ENCODE peak calls at places on chromosomes 5 and 9, in ten cellular contexts. One of them, this sample, is unnamed.

GRCh38 chr9:35028341-35028740 is 38.8 kb downstream of the DNAJB5 start:
- DNase-seq in nucleus accumbens: no peak
- DNase-seq in Kasumi-1: no peak
- DNase-seq in fibroblast of pulmonary artery: no peak
- DNase-seq in activated CD4-positive, alpha-beta T cell treated with anti-CD3 and anti-CD28 coated beads, Interleukin-2, amount 50 U/mL, for 4 hours: no peak
- DNase-seq in NCI-H82: no peak
- DNase-seq in HT-29: no peak
- DNase-seq in OCI-M1: no peak
- DNase-seq in PC-9: no peak
- DNase-seq in EL: no peak
- DNase-seq in this sample: no peak

GRCh38 chr9:108937561-108938305 is 3.5 kb downstream of the ABITRAM start:
- DNase-seq in activated CD4-positive, alpha-beta T cell treated with anti-CD3 and anti-CD28 coated beads, Interleukin-2, amount 50 U/mL, for 4 hours: no peak
- DNase-seq in OCI-M1: no peak
- DNase-seq in PC-9: no peak
- DNase-seq in fibroblast of pulmonary artery: no peak
- DNase-seq in Kasumi-1: no peak
- DNase-seq in EL: no peak
- DNase-seq in NCI-H82: no peak
- DNase-seq in nucleus accumbens: no peak
- DNase-seq in HT-29: no peak
- DNase-seq in this sample: no peak

GRCh38 chr5:160846642-160847041 is 5.4 kb downstream of the ATP10B start:
- DNase-seq in OCI-M1: peak
- DNase-seq in EL: no peak
- DNase-seq in NCI-H82: no peak
- DNase-seq in HT-29: no peak
- DNase-seq in Kasumi-1: no peak
- DNase-seq in nucleus accumbens: no peak
- DNase-seq in fibroblast of pulmonary artery: no peak
- DNase-seq in activated CD4-positive, alpha-beta T cell treated with anti-CD3 and anti-CD28 coated beads, Interleukin-2, amount 50 U/mL, for 4 hours: no peak
- DNase-seq in PC-9: no peak
- DNase-seq in this sample: no peak

GRCh38 chr5:31270396-31270795 is 76.9 kb downstream of the CDH6 start:
- DNase-seq in nucleus accumbens: no peak
- DNase-seq in PC-9: no peak
- DNase-seq in EL: peak
- DNase-seq in fibroblast of pulmonary artery: peak
- DNase-seq in OCI-M1: peak
- DNase-seq in activated CD4-positive, alpha-beta T cell treated with anti-CD3 and anti-CD28 coated beads, Interleukin-2, amount 50 U/mL, for 4 hours: no peak
- DNase-seq in Kasumi-1: peak
- DNase-seq in NCI-H82: peak
- DNase-seq in HT-29: peak
- DNase-seq in this sample: no peak

GRCh38 chr9:107819772-107820171 is 330.2 kb upstream of the KLF4 start:
- DNase-seq in activated CD4-positive, alpha-beta T cell treated with anti-CD3 and anti-CD28 coated beads, Interleukin-2, amount 50 U/mL, for 4 hours: no peak
- DNase-seq in PC-9: no peak
- DNase-seq in HT-29: peak
- DNase-seq in OCI-M1: no peak
- DNase-seq in fibroblast of pulmonary artery: no peak
- DNase-seq in EL: no peak
- DNase-seq in nucleus accumbens: no peak
- DNase-seq in Kasumi-1: no peak
- DNase-seq in NCI-H82: no peak
- DNase-seq in this sample: no peak

GRCh38 chr5:168324864-168325615 is 33.6 kb downstream of the WWC1 start:
- DNase-seq in EL: peak
- DNase-seq in HT-29: peak
- DNase-seq in PC-9: peak
- DNase-seq in fibroblast of pulmonary artery: no peak
- DNase-seq in OCI-M1: no peak
- DNase-seq in Kasumi-1: no peak
- DNase-seq in nucleus accumbens: no peak
- DNase-seq in activated CD4-positive, alpha-beta T cell treated with anti-CD3 and anti-CD28 coated beads, Interleukin-2, amount 50 U/mL, for 4 hours: no peak
- DNase-seq in NCI-H82: no peak
- DNase-seq in this sample: no peak

GRCh38 chr9:5186416-5187169 is 1.2 kb upstream of the INSL6 start:
- DNase-seq in OCI-M1: peak
- DNase-seq in Kasumi-1: peak
- DNase-seq in fibroblast of pulmonary artery: peak
- DNase-seq in EL: peak
- DNase-seq in activated CD4-positive, alpha-beta T cell treated with anti-CD3 and anti-CD28 coated beads, Interleukin-2, amount 50 U/mL, for 4 hours: peak
- DNase-seq in NCI-H82: peak
- DNase-seq in HT-29: peak
- DNase-seq in nucleus accumbens: no peak
- DNase-seq in PC-9: peak
- DNase-seq in this sample: peak

GRCh38 chr5:67255881-67256280 is 59.3 kb upstream of the CD180 start:
- DNase-seq in PC-9: no peak
- DNase-seq in Kasumi-1: no peak
- DNase-seq in activated CD4-positive, alpha-beta T cell treated with anti-CD3 and anti-CD28 coated beads, Interleukin-2, amount 50 U/mL, for 4 hours: no peak
- DNase-seq in OCI-M1: no peak
- DNase-seq in fibroblast of pulmonary artery: peak
- DNase-seq in NCI-H82: peak
- DNase-seq in HT-29: no peak
- DNase-seq in EL: no peak
- DNase-seq in nucleus accumbens: no peak
- DNase-seq in this sample: no peak

GRCh38 chr5:75571547-75571946 is 39.7 kb upstream of the ANKDD1B start:
- DNase-seq in EL: no peak
- DNase-seq in nucleus accumbens: no peak
- DNase-seq in activated CD4-positive, alpha-beta T cell treated with anti-CD3 and anti-CD28 coated beads, Interleukin-2, amount 50 U/mL, for 4 hours: no peak
- DNase-seq in fibroblast of pulmonary artery: peak
- DNase-seq in Kasumi-1: peak
- DNase-seq in OCI-M1: peak
- DNase-seq in NCI-H82: no peak
- DNase-seq in HT-29: no peak
- DNase-seq in PC-9: no peak
- DNase-seq in this sample: peak

GRCh38 chr5:61051267-61051666 is 106.3 kb downstream of the NDUFAF2 start:
- DNase-seq in PC-9: peak
- DNase-seq in Kasumi-1: no peak
- DNase-seq in EL: peak
- DNase-seq in activated CD4-positive, alpha-beta T cell treated with anti-CD3 and anti-CD28 coated beads, Interleukin-2, amount 50 U/mL, for 4 hours: no peak
- DNase-seq in fibroblast of pulmonary artery: peak
- DNase-seq in HT-29: peak
- DNase-seq in NCI-H82: no peak
- DNase-seq in OCI-M1: no peak
- DNase-seq in nucleus accumbens: no peak
- DNase-seq in this sample: no peak

GRCh38 chr9:135102331-135102730 is 14.9 kb downstream of the OLFM1 start:
- DNase-seq in OCI-M1: no peak
- DNase-seq in EL: no peak
- DNase-seq in fibroblast of pulmonary artery: no peak
- DNase-seq in PC-9: no peak
- DNase-seq in NCI-H82: no peak
- DNase-seq in nucleus accumbens: no peak
- DNase-seq in HT-29: no peak
- DNase-seq in Kasumi-1: no peak
- DNase-seq in activated CD4-positive, alpha-beta T cell treated with anti-CD3 and anti-CD28 coated beads, Interleukin-2, amount 50 U/mL, for 4 hours: no peak
- DNase-seq in this sample: no peak

GRCh38 chr5:25858019-25858418 is 1180.4 kb downstream of the CDH9 start:
- DNase-seq in Kasumi-1: no peak
- DNase-seq in activated CD4-positive, alpha-beta T cell treated with anti-CD3 and anti-CD28 coated beads, Interleukin-2, amount 50 U/mL, for 4 hours: no peak
- DNase-seq in NCI-H82: peak
- DNase-seq in HT-29: peak
- DNase-seq in PC-9: no peak
- DNase-seq in nucleus accumbens: no peak
- DNase-seq in fibroblast of pulmonary artery: no peak
- DNase-seq in EL: no peak
- DNase-seq in OCI-M1: peak
- DNase-seq in this sample: no peak

GRCh38 chr5:158725223-158725825 is 374.4 kb downstream of the EBF1 start:
- DNase-seq in Kasumi-1: no peak
- DNase-seq in HT-29: no peak
- DNase-seq in NCI-H82: peak
- DNase-seq in nucleus accumbens: no peak
- DNase-seq in PC-9: no peak
- DNase-seq in EL: no peak
- DNase-seq in OCI-M1: no peak
- DNase-seq in fibroblast of pulmonary artery: no peak
- DNase-seq in activated CD4-positive, alpha-beta T cell treated with anti-CD3 and anti-CD28 coated beads, Interleukin-2, amount 50 U/mL, for 4 hours: no peak
- DNase-seq in this sample: no peak

GRCh38 chr9:129465834-129466535 is 154.9 kb downstream of the C9orf50 start:
- DNase-seq in EL: no peak
- DNase-seq in activated CD4-positive, alpha-beta T cell treated with anti-CD3 and anti-CD28 coated beads, Interleukin-2, amount 50 U/mL, for 4 hours: no peak
- DNase-seq in HT-29: no peak
- DNase-seq in NCI-H82: no peak
- DNase-seq in Kasumi-1: no peak
- DNase-seq in OCI-M1: no peak
- DNase-seq in nucleus accumbens: no peak
- DNase-seq in PC-9: no peak
- DNase-seq in fibroblast of pulmonary artery: no peak
- DNase-seq in this sample: no peak

GRCh38 chr9:2260401-2261306 is 245.5 kb downstream of the SMARCA2 start:
- DNase-seq in nucleus accumbens: no peak
- DNase-seq in NCI-H82: no peak
- DNase-seq in Kasumi-1: no peak
- DNase-seq in fibroblast of pulmonary artery: peak
- DNase-seq in EL: peak
- DNase-seq in HT-29: no peak
- DNase-seq in PC-9: peak
- DNase-seq in activated CD4-positive, alpha-beta T cell treated with anti-CD3 and anti-CD28 coated beads, Interleukin-2, amount 50 U/mL, for 4 hours: no peak
- DNase-seq in OCI-M1: no peak
- DNase-seq in this sample: no peak

GRCh38 chr9:114936566-114936965 is 6.2 kb upstream of the TNFSF8 start:
- DNase-seq in Kasumi-1: peak
- DNase-seq in HT-29: no peak
- DNase-seq in EL: no peak
- DNase-seq in nucleus accumbens: no peak
- DNase-seq in OCI-M1: no peak
- DNase-seq in activated CD4-positive, alpha-beta T cell treated with anti-CD3 and anti-CD28 coated beads, Interleukin-2, amount 50 U/mL, for 4 hours: no peak
- DNase-seq in fibroblast of pulmonary artery: no peak
- DNase-seq in PC-9: no peak
- DNase-seq in NCI-H82: no peak
- DNase-seq in this sample: no peak

GRCh38 chr9:132032584-132032945 is 47.1 kb downstream of the MED27 start:
- DNase-seq in nucleus accumbens: no peak
- DNase-seq in NCI-H82: peak
- DNase-seq in HT-29: no peak
- DNase-seq in PC-9: no peak
- DNase-seq in fibroblast of pulmonary artery: no peak
- DNase-seq in EL: no peak
- DNase-seq in Kasumi-1: no peak
- DNase-seq in activated CD4-positive, alpha-beta T cell treated with anti-CD3 and anti-CD28 coated beads, Interleukin-2, amount 50 U/mL, for 4 hours: no peak
- DNase-seq in OCI-M1: no peak
- DNase-seq in this sample: no peak

GRCh38 chr5:36156124-36156601 is 4.3 kb downstream of the SKP2 start:
- DNase-seq in EL: no peak
- DNase-seq in NCI-H82: peak
- DNase-seq in PC-9: no peak
- DNase-seq in Kasumi-1: no peak
- DNase-seq in OCI-M1: no peak
- DNase-seq in HT-29: no peak
- DNase-seq in fibroblast of pulmonary artery: peak
- DNase-seq in nucleus accumbens: no peak
- DNase-seq in activated CD4-positive, alpha-beta T cell treated with anti-CD3 and anti-CD28 coated beads, Interleukin-2, amount 50 U/mL, for 4 hours: no peak
- DNase-seq in this sample: no peak

This sample was measured in erythroblast.